ENCODE peak calls at places on chromosomes 5 and 9, in four cellular contexts. S is HFF-Myc, J is neural progenitor cell, E is Caco-2. F is an unnamed sample.

GRCh38 chr9:38417003-38417965 is 7.0 kb downstream of the IGFBPL1 start:
- DNase-seq in S (no peak), J (peak), E (peak), F (no peak)

GRCh38 chr5:32827981-32828380 is 116.9 kb downstream of the NPR3 start:
- DNase-seq in S (no peak), J (no peak), E (no peak), F (no peak)

GRCh38 chr9:91825866-91826265 is 124.2 kb downstream of the ROR2 start:
- DNase-seq in S (no peak), J (no peak), E (no peak), F (no peak)

GRCh38 chr9:95091574-95091970 is 225.9 kb downstream of the FANCC start:
- DNase-seq in S (no peak), J (no peak), E (no peak), F (no peak)

GRCh38 chr9:137167752-137168574 is 1.9 kb downstream of the LRRC26 start:
- DNase-seq in S (no peak), J (peak), E (peak), F (no peak)

GRCh38 chr9:130938652-130939404 is at the start of gene FIBCD1:
- DNase-seq in S (no peak), J (peak), E (peak), F (no peak)

GRCh38 chr5:33556330-33557328 is 115.9 kb downstream of the TARS1 start:
- DNase-seq in S (no peak), J (no peak), E (no peak), F (no peak)

GRCh38 chr5:15501057-15501791 is 1.2 kb downstream of the FBXL7 start:
- DNase-seq in S (no peak), J (peak), E (no peak), F (peak)

DNA sequence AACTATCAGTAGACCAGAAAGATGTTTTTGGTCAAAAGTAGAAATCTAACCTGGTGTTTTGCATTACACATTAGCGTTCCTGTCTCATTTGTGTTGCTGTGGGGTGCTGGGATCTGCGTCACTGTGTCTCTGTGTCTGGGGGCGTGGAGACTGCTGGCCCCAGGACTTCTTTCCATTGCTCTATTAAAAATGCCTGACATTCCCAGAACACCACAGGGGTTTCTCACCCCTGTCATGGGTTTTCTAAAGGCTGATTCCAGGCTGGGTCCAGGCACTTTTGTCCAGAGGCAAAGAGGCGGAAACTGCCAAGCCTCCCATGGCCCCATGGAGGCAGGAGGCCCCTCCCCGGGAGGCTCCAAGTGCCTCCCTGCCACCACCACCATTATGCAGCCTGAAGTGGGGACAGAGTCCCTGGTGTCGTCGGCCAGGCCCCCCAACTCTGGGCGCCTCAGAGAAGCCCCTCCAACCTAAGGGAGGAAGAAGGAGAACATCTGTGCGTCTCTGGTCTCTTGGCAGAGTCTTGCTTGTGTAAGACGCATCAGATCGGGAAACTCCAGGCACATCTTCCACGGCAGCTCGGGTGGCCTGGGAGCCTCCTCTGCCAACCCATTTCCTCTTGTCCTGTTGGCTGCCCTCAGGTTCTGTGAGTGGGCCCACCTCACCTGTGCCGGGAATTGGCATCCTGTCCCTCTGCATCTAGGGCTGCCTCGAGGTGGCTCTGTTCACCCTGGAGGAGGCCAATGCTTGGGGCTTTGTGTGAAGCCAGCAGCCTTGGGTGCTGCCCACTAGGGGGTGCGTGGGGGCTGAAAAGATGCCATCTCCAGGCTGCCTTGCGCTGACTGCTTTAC is 13.8 kb upstream of the PLEKHG4B start:
- DNase-seq in S (peak), J (peak), E (peak), F (no peak)
- TF ChIP-seq CTCF in S (peak), J (peak), E (peak), F (no peak)

GRCh38 chr5:173602423-173602822 is 14.0 kb downstream of the BOD1 start:
- DNase-seq in S (no peak), J (no peak), E (no peak), F (no peak)
- TF ChIP-seq CTCF in S (no peak), J (no peak), E (no peak), F (no peak)

DNA sequence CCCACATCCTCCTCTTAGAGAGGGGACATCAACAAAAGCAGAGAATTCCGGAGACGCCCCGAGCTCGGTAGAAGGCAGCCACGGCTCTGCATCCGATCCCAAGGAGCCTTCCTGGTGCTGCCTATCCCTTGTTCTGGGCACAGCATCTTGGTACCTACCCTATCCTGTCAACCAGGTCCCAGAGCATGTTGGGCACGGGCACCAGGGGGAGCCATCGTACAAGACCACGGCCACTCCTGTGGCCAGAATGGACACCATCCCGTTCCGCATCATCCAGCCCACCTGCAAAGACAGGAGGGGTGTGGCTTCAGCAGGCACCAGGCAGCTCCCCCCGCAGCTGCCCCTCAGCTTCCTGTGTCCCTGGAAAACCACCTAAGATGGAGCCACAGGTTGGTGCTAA is 62.7 kb upstream of the ZNF354A start:
- DNase-seq in S (no peak), J (peak), E (peak), F (no peak)
- TF ChIP-seq CTCF in S (peak), J (peak), E (no peak), F (no peak)

DNA sequence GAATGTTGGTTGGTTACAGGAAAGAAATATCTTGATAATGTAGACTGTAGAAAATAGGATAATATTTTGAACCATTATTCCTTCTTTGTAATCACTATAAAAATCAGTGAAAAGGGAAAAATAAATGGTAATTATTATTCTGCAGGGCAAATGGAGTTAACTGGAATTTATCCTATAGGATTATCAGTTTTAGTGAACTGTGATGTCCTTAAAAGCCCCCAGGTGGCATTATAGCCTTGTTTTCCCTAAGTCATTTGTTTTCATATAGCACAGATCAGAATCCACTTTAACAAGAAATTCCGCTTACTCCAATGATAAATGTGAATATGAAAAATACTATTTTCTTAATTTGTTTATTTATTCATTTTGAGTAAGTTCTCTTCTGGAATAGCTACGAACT is 26.2 kb upstream of the WDR41 start:
- DNase-seq in S (no peak), J (peak), E (no peak), F (no peak)
- TF ChIP-seq CTCF in S (peak), J (peak), E (peak), F (no peak)

DNA sequence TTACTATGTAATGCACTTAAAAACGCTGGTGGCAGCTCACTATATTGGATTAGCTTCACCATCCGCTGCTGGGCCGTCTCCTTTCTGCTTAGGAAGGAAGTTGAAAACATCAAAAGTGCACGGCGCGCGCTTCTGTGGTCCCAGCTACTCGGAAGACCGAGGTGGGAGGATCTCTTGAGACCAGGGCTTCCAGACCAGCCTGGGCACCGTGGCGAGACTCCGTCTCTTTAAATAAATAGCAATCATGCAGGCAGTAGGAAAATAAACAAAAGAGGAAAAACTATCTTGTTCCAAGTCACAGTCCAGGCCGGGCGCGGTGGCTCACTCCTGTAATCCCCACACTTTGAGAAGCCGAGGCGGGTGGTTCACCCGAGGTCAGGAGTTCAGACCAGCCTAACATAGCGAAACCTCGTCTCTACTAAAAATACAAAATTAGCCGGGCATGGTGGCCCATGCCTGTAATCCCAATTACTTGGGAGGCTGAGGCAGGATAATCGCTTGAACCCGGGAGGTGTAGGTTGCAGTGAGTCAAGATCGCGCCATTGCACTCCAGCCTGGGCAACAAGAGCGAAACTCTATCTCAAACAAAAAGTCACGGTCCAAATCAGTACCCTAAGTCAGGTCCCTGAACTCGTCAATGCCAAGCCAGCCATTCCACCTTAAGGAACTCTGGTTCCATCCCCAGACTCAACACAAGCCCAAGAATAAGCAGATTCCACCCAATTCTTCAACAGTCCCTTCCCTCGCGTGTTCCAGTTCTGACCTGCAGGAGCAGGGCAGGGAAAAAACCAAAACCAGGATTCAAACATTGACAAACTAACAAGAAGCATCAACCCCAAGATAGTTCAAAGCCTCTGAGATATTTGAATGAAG is 1.0 kb upstream of the GOLGA1 start:
- DNase-seq in S (no peak), J (peak), E (peak), F (peak)
- TF ChIP-seq CTCF in S (no peak), J (peak), E (no peak), F (no peak)

GRCh38 chr5:138536665-138537315 is 6.2 kb downstream of the ETF1 start:
- DNase-seq in S (no peak), J (no peak), E (peak), F (no peak)
- TF ChIP-seq CTCF in S (peak), J (peak), E (peak), F (no peak)

DNA sequence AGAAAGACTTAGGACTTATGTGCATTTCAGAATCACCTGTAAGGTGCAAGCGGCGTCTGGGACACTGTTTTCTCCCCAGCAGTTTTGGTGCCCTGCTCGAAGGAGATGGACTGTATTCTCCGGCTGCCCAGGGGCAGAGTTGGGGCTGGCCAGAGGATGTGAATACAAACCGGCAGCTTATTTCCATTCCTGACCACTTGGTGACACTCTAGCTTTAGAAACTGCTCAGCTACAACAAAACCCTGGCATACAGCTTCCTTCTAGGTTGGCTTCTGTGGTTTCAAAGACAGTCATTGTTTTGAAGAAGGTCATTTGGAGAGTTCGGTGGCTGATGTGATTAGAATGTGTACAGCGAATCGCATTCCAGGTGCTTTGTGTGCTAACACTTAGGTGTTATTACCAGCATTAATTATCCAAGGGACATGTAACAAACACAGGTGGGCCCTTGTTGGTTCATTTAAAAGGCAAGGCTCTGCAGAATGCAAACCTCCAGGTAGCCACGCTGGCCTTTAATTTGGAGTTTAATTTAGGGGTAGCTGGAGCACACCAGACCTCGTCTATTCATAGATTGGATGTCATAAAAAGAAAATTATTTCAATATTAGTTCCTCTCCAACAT is 191.0 kb downstream of the MAT2B start:
- DNase-seq in S (peak), J (peak), E (peak), F (no peak)
- TF ChIP-seq CTCF in S (peak), J (peak), E (peak), F (no peak)

GRCh38 chr5:140875085-140876065 is at the start of gene PCDHA12:
- DNase-seq in S (no peak), J (peak), E (no peak), F (no peak)

GRCh38 chr5:140870221-140871201 is 1.8 kb downstream of the PCDHA11 start:
- DNase-seq in S (no peak), J (no peak), E (no peak), F (no peak)

GRCh38 chr5:140868721-140869554 is at the start of gene PCDHA11:
- DNase-seq in S (no peak), J (peak), E (no peak), F (no peak)

DNA sequence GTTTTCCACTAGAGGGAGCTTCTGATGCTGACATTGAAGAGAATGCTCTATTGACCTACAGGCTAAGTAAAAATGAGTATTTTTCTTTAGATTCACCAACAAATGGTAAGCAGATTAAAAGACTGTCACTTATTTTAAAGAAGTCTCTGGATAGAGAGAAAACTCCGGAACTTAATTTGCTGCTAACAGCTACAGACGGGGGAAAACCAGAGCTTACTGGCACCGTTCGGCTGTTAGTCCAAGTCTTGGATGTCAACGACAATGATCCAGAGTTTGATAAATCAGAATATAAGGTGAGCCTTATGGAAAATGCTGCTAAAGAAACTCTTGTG is 764 bp downstream of the PCDHA11 start:
- DNase-seq in S (no peak), J (no peak), E (no peak), F (no peak)
- TF ChIP-seq CTCF in S (no peak), J (peak), E (no peak), F (no peak)

GRCh38 chr5:66498791-66499207 is 97.4 kb upstream of the MAST4 start:
- DNase-seq in S (peak), J (peak), E (peak), F (no peak)
- TF ChIP-seq CTCF in S (peak), J (peak), E (no peak), F (no peak)

DNA sequence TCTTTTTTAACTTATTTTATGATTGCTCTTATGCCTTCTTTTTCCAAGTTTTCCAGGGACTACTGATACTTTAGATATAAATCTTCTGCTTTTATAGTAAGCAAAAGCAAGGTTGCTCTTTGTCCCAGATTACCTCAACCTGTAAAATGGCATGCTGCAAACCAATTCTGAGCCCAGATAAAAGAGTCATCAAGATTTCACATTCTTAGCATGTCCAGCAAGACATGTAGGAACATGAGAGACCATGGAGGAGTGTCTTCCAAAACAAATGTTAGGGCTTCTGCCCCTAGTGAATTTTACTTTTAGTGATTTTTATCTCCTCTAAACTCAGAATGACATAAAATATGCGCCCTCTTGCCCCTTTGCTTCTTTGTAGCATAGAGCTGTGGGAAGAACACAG is 7.0 kb upstream of the CDC20B start:
- DNase-seq in S (no peak), J (no peak), E (no peak), F (no peak)
- TF ChIP-seq CTCF in S (no peak), J (no peak), E (no peak), F (no peak)